ENCODE peak calls at places on chromosomes 7 and 10, in six cellular contexts. F, K, G, D, T and Z are unnamed samples.
A peak's percentile ranks its signal among the peaks of the same experiment; 100 is the strongest.

GRCh38 chr10:65194131-65194530 is 1672.9 kb downstream of the REEP3 start:
- DNase-seq in F (no peak), K (no peak), G (no peak), D (no peak), T (no peak), Z (no peak)

GRCh38 chr7:84328571-84328970 is 134.0 kb upstream of the SEMA3A start:
- DNase-seq in F (no peak), K (no peak), G (no peak), D (no peak), T (no peak), Z (no peak)

GRCh38 chr7:129702316-129702715 is 90.8 kb downstream of the NRF1 start:
- DNase-seq in F (no peak), K (no peak), G (no peak), D (no peak), T (no peak), Z (no peak)

GRCh38 chr10:93488956-93489528 is 6.9 kb upstream of the MYOF start:
- DNase-seq in F (no peak), K (no peak), G (no peak), D (no peak), T (no peak), Z (no peak)

GRCh38 chr10:60281331-60281730 is 108.3 kb downstream of the ANK3 start:
- DNase-seq in F (no peak), K (no peak), G (no peak), D (no peak), T (no peak), Z (no peak)

GRCh38 chr7:42237162-42237821 is at the start of gene GLI3:
- DNase-seq in F (peak; percentile 92), K (peak; percentile 3), G (no peak), D (peak; percentile 77), T (no peak), Z (no peak)

GRCh38 chr7:17640730-17641377 is 299.4 kb downstream of the SNX13 start:
- DNase-seq in F (peak; percentile 51), K (peak; percentile 42), G (no peak), D (no peak), T (peak; percentile 10), Z (no peak)

GRCh38 chr10:58784361-58784760 is 271.7 kb downstream of the BICC1 start:
- DNase-seq in F (no peak), K (no peak), G (no peak), D (no peak), T (no peak), Z (no peak)

GRCh38 chr10:7767209-7767608 is 20.6 kb downstream of the KIN start:
- DNase-seq in F (no peak), K (no peak), G (no peak), D (peak; percentile 78), T (no peak), Z (no peak)

GRCh38 chr7:29565186-29565540 is 1.5 kb downstream of the PRR15 start:
- DNase-seq in F (no peak), K (no peak), G (no peak), D (no peak), T (no peak), Z (no peak)

GRCh38 chr10:77879710-77880109 is 46.8 kb downstream of the DLG5 start:
- DNase-seq in F (no peak), K (no peak), G (no peak), D (no peak), T (no peak), Z (no peak)

GRCh38 chr7:129210256-129210988 is 14.4 kb upstream of the AHCYL2 start:
- DNase-seq in F (peak; percentile 80), K (peak; percentile 49), G (peak; percentile 50), D (no peak), T (peak; percentile 60), Z (no peak)

GRCh38 chr10:80464557-80465466 is 10.7 kb downstream of the TSPAN14 start:
- DNase-seq in F (peak; percentile 46), K (no peak), G (no peak), D (no peak), T (peak; percentile 46), Z (no peak)

GRCh38 chr10:118308664-118309063 is 33.5 kb downstream of the FAM204A start:
- DNase-seq in F (no peak), K (no peak), G (no peak), D (no peak), T (no peak), Z (no peak)

GRCh38 chr10:64507869-64508609 is 986.8 kb downstream of the REEP3 start:
- DNase-seq in F (peak; percentile 46), K (no peak), G (no peak), D (no peak), T (no peak), Z (no peak)

GRCh38 chr7:151839511-151839921 is 37.4 kb downstream of the PRKAG2 start:
- DNase-seq in F (no peak), K (peak; percentile 38), G (no peak), D (no peak), T (no peak), Z (no peak)

GRCh38 chr10:47299989-47300931 is at the start of gene GDF10:
- DNase-seq in F (peak; percentile 52), K (no peak), G (no peak), D (no peak), T (no peak), Z (no peak)

GRCh38 chr7:159023746-159024145 is 120.9 kb downstream of the VIPR2 start:
- DNase-seq in F (no peak), K (no peak), G (no peak), D (no peak), T (no peak), Z (no peak)

GRCh38 chr7:50206521-50207250 is 97.8 kb upstream of the IKZF1 start:
- DNase-seq in F (no peak), K (peak; percentile 88), G (peak; percentile 91), D (no peak), T (peak; percentile 73), Z (peak; percentile 38)

GRCh38 chr7:152338553-152338952 is 97.2 kb downstream of the KMT2C start:
- DNase-seq in F (no peak), K (no peak), G (no peak), D (no peak), T (no peak), Z (no peak)

GRCh38 chr10:102919992-102920736 is 2.1 kb downstream of the CNNM2 start:
- DNase-seq in F (no peak), K (no peak), G (no peak), D (no peak), T (no peak), Z (no peak)

GRCh38 chr7:130322615-130323014 is 22.0 kb upstream of the CPA5 start:
- DNase-seq in F (no peak), K (no peak), G (no peak), D (no peak), T (no peak), Z (no peak)

GRCh38 chr7:25758559-25758958 is 393.4 kb upstream of the NFE2L3 start:
- DNase-seq in F (peak; percentile 74), K (no peak), G (no peak), D (no peak), T (no peak), Z (no peak)

GRCh38 chr10:59175538-59176240 is 754 bp upstream of the PHYHIPL start:
- DNase-seq in F (peak; percentile 12), K (no peak), G (no peak), D (no peak), T (no peak), Z (no peak)

GRCh38 chr10:127418536-127419168 is 130.5 kb upstream of the NPS start:
- DNase-seq in F (no peak), K (no peak), G (no peak), D (no peak), T (no peak), Z (no peak)

GRCh38 chr7:127566242-127566641 is 19.2 kb downstream of the GCC1 start:
- DNase-seq in F (no peak), K (no peak), G (no peak), D (no peak), T (no peak), Z (no peak)
- H3K27ac ChIP-seq in F (no peak overlapping the region), K (no peak overlapping the region), G (no peak overlapping the region), D (no peak overlapping the region), T (no peak overlapping the region), Z (no peak overlapping the region)

DNA sequence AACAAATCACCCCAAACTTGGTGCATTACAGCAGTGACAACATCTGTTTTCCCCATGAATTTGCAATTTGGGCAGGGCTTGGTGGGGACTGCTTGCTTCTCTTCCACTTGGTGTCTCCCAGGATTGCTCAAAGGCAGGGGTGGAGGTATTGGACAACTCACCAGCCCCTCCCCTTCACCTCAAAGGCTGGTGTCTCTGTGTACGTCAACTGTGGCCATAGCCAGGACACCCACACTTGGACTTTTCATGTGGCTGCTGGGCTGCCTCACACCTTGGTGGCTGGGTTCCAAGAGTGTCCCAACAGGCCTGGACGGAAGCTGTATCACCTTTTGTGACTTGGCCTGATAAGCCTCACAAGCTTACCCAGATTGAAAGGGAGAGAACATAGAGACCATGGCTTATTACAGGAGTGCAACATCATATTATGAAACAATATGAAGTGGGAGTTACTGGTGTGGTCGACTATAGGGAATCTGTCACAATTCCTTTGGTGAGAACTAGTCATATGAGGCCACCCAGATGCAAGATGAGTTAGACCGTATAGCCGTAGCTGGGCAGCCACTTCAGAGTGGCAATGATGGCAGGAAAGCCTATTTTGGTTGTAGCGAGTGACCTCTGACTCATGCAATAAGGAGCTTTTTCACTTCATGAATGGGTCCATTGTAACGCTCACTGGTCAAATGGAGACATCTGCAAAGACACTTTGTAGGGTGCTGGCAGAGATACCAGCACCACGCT is 187.6 kb upstream of the ITGB1 start:
- DNase-seq in F (no peak), K (no peak), G (no peak), D (no peak), T (no peak), Z (no peak)
- H3K27ac ChIP-seq in F (no peak overlapping the region), K (no peak overlapping the region), G (no peak overlapping the region), D (no peak overlapping the region), T (no peak overlapping the region), Z (no peak overlapping the region)

GRCh38 chr7:100567045-100567730 is 6.5 kb downstream of the SAP25 start:
- DNase-seq in F (no peak), K (no peak), G (no peak), D (no peak), T (no peak), Z (no peak)

GRCh38 chr7:100565133-100565571 is 8.5 kb downstream of the SAP25 start:
- DNase-seq in F (no peak), K (no peak), G (no peak), D (no peak), T (no peak), Z (no peak)

GRCh38 chr7:100567751-100568175 is 5.9 kb downstream of the SAP25 start:
- DNase-seq in F (no peak), K (no peak), G (no peak), D (no peak), T (no peak), Z (no peak)

GRCh38 chr7:100563809-100564400 is 9.8 kb downstream of the SAP25 start:
- DNase-seq in F (peak; percentile 81), K (peak; percentile 82), G (peak; percentile 80), D (no peak), T (peak; percentile 81), Z (peak; percentile 56)

GRCh38 chr7:100566018-100566531 is 7.6 kb downstream of the SAP25 start:
- DNase-seq in F (no peak), K (no peak), G (no peak), D (no peak), T (no peak), Z (no peak)
- H3K27ac ChIP-seq in F (no peak overlapping the region), K (no peak overlapping the region), G (no peak overlapping the region), D (no peak overlapping the region), T (no peak overlapping the region), Z (no peak overlapping the region)

GRCh38 chr10:17076626-17077025 is 53.0 kb downstream of the CUBN start:
- DNase-seq in F (no peak), K (no peak), G (no peak), D (no peak), T (no peak), Z (no peak)
- H3K27ac ChIP-seq in F (no peak overlapping the region), K (no peak overlapping the region), G (no peak overlapping the region), D (no peak overlapping the region), T (no peak overlapping the region), Z (no peak overlapping the region)